ENCODE peak calls at places on chromosomes 13 and 19, in four cellular contexts. One of them, this sample, is unnamed.

GRCh38 chr13:110426745-110427144 is 119.7 kb downstream of the COL4A2 start:
- DNase-seq in SK-N-SH: no peak
- DNase-seq in HFF-Myc: no peak
- DNase-seq in pons: no peak
- DNase-seq in this sample: no peak

GRCh38 chr19:12092065-12092867 is 27.7 kb downstream of the ZNF844 start:
- DNase-seq in SK-N-SH: no peak
- DNase-seq in pons: peak
- DNase-seq in HFF-Myc: peak
- DNase-seq in this sample: peak

GRCh38 chr19:3547301-3547731 is 8.3 kb downstream of the TEKTIP1 start:
- DNase-seq in SK-N-SH: peak
- DNase-seq in pons: no peak
- DNase-seq in HFF-Myc: no peak
- DNase-seq in this sample: no peak

GRCh38 chr13:50162001-50162400 is 146.8 kb downstream of the KCNRG start:
- DNase-seq in pons: no peak
- DNase-seq in HFF-Myc: no peak
- DNase-seq in SK-N-SH: no peak
- DNase-seq in this sample: no peak

GRCh38 chr13:112743451-112744305 is 53.8 kb downstream of the ATP11A start:
- DNase-seq in SK-N-SH: no peak
- DNase-seq in HFF-Myc: no peak
- DNase-seq in pons: no peak
- DNase-seq in this sample: no peak

GRCh38 chr13:26529441-26529840 is 28.0 kb upstream of the WASF3 start:
- DNase-seq in pons: no peak
- DNase-seq in HFF-Myc: peak
- DNase-seq in SK-N-SH: no peak
- DNase-seq in this sample: peak

GRCh38 chr19:27777242-27777641 is 1435.7 kb downstream of the UQCRFS1 start:
- DNase-seq in HFF-Myc: no peak
- DNase-seq in SK-N-SH: no peak
- DNase-seq in pons: no peak
- DNase-seq in this sample: no peak

GRCh38 chr13:39887424-39887823 is 232.0 kb downstream of the COG6 start:
- DNase-seq in SK-N-SH: no peak
- DNase-seq in HFF-Myc: no peak
- DNase-seq in pons: no peak
- DNase-seq in this sample: no peak

GRCh38 chr19:18761531-18762110 is 29.5 kb downstream of the COMP start:
- DNase-seq in pons: peak
- DNase-seq in HFF-Myc: no peak
- DNase-seq in SK-N-SH: no peak
- DNase-seq in this sample: no peak

GRCh38 chr13:59360108-59360507 is 803.6 kb downstream of the DIAPH3 start:
- DNase-seq in pons: peak
- DNase-seq in HFF-Myc: no peak
- DNase-seq in SK-N-SH: no peak
- DNase-seq in this sample: no peak

GRCh38 chr13:95025116-95025515 is 276.1 kb downstream of the ABCC4 start:
- DNase-seq in pons: no peak
- DNase-seq in HFF-Myc: no peak
- DNase-seq in SK-N-SH: no peak
- DNase-seq in this sample: no peak

GRCh38 chr19:40690050-40690698 is at the start of gene NUMBL:
- DNase-seq in SK-N-SH: peak
- DNase-seq in pons: no peak
- DNase-seq in HFF-Myc: no peak
- DNase-seq in this sample: no peak